ENCODE peak calls at places on chromosomes 3 and 15, in seven cellular contexts. L is neuronal stem cell; I is heart left ventricle; Q is PC-9; P is WERI-Rb-1; B is CD8-positive, alpha-beta memory T cell; F is right atrium auricular region. E is an unnamed sample. For H3K36me3, the result is how much of the 10 kb centered on the place peaks cover.

GRCh38 chr15:45307230-45307924 is 55.3 kb downstream of the SLC28A2 start:
- DNase-seq in B (no peak), P (no peak), I (no peak), Q (peak), L (no peak), F (no peak), E (peak)

GRCh38 chr3:27591811-27592210 is 107.6 kb upstream of the SLC4A7 start:
- DNase-seq in P (no peak), Q (no peak), B (peak), F (no peak), L (no peak), I (no peak), E (no peak)

GRCh38 chr3:141286856-141287255 is 55.2 kb downstream of the PXYLP1 start:
- DNase-seq in L (no peak), Q (no peak), B (no peak), I (no peak), F (peak), P (no peak), E (no peak)

GRCh38 chr3:100245146-100245545 is 15.6 kb upstream of the TBC1D23 start:
- DNase-seq in B (no peak), I (no peak), Q (no peak), P (no peak), F (no peak), L (no peak), E (no peak)

GRCh38 chr3:30102372-30102771 is 504.0 kb upstream of the TGFBR2 start:
- DNase-seq in P (no peak), I (no peak), B (no peak), Q (no peak), L (no peak), F (no peak), E (no peak)

GRCh38 chr3:152452318-152452717 is 183.6 kb downstream of the MBNL1 start:
- DNase-seq in I (no peak), P (no peak), L (no peak), B (no peak), F (no peak), Q (no peak), E (peak)

GRCh38 chr3:54853573-54854404 is 74.1 kb downstream of the LRTM1 start:
- DNase-seq in L (peak), B (no peak), F (peak), Q (no peak), I (peak), P (peak), E (peak)

GRCh38 chr3:177126015-177126773 is 71.1 kb downstream of the TBL1XR1 start:
- DNase-seq in I (no peak), F (no peak), B (no peak), P (no peak), L (no peak), Q (no peak), E (peak)

GRCh38 chr15:45118131-45118588 is 4.0 kb downstream of the DUOXA2 start:
- DNase-seq in B (peak), Q (peak), F (peak), P (peak), I (peak), L (peak), E (peak)

GRCh38 chr15:56428821-56429458 is 36.0 kb downstream of the MNS1 start:
- DNase-seq in L (peak), B (no peak), I (no peak), Q (no peak), F (no peak), P (no peak), E (no peak)

GRCh38 chr15:56442354-56442753 is 22.6 kb downstream of the MNS1 start:
- DNase-seq in I (no peak), L (no peak), B (no peak), F (no peak), P (no peak), Q (no peak), E (no peak)

GRCh38 chr3:132079150-132079549 is 44.3 kb upstream of the CPNE4 start:
- DNase-seq in I (no peak), P (no peak), L (no peak), Q (no peak), F (no peak), B (no peak), E (peak)

GRCh38 chr15:28861031-28861534 is 12.6 kb upstream of the GOLGA6L7 start:
- DNase-seq in L (no peak), F (no peak), P (no peak), I (no peak), B (no peak), Q (no peak), E (no peak)

GRCh38 chr15:72912121-72912520 is 128.6 kb upstream of the ADPGK start:
- DNase-seq in B (no peak), I (no peak), Q (no peak), L (no peak), P (peak), F (no peak), E (no peak)

GRCh38 chr3:183185696-183186095 is 23.2 kb upstream of the LAMP3 start:
- DNase-seq in F (no peak), Q (peak), B (no peak), P (no peak), I (no peak), L (no peak), E (peak)

GRCh38 chr15:29570931-29571727 is 251.1 kb downstream of the TJP1 start:
- DNase-seq in P (peak), B (no peak), Q (no peak), F (no peak), L (peak), I (no peak), E (no peak)

GRCh38 chr3:15782429-15782828 is 15.3 kb downstream of the ANKRD28 start:
- DNase-seq in Q (no peak), F (no peak), B (no peak), L (no peak), P (no peak), I (no peak), E (no peak)

GRCh38 chr3:34260266-34260990 is 462.0 kb downstream of the PDCD6IP start:
- DNase-seq in Q (no peak), L (peak), P (peak), B (no peak), F (peak), I (peak), E (peak)

GRCh38 chr3:69665026-69665739 is 74.1 kb upstream of the MITF start:
- DNase-seq in B (no peak), P (peak), L (no peak), Q (peak), F (peak), I (peak), E (peak)

GRCh38 chr3:100869787-100870186 is 123.4 kb downstream of the ABI3BP start:
- DNase-seq in Q (no peak), L (no peak), P (no peak), B (no peak), F (no peak), I (no peak), E (no peak)

GRCh38 chr3:183930069-183930468 is 45.4 kb upstream of the PARL start:
- DNase-seq in P (no peak), B (no peak), F (no peak), Q (no peak), L (no peak), I (no peak), E (no peak)

GRCh38 chr3:19866751-19867347 is 67.2 kb downstream of the EFHB start:
- DNase-seq in I (no peak), P (peak), F (no peak), Q (no peak), B (no peak), L (peak), E (peak)

GRCh38 chr3:134332344-134332743 is 41.9 kb downstream of the AMOTL2 start:
- DNase-seq in F (no peak), L (no peak), I (no peak), B (no peak), P (no peak), Q (peak), E (no peak)

GRCh38 chr15:93861413-93861812 is 369.9 kb upstream of the MCTP2 start:
- DNase-seq in I (peak), L (no peak), Q (no peak), F (no peak), B (no peak), P (no peak), E (peak)

GRCh38 chr3:11583638-11584046 is 60.1 kb downstream of the VGLL4 start:
- DNase-seq in F (no peak), L (no peak), Q (no peak), B (no peak), P (no peak), I (no peak), E (no peak)
- H3K36me3 ChIP-seq in F (under half), L (under half), Q (under half), B (under half), P (under half), I (under half), E (under half)

GRCh38 chr3:50243552-50243895 is 7.5 kb downstream of the GNAI2 start:
- DNase-seq in I (no peak), P (no peak), Q (no peak), B (no peak), L (no peak), F (no peak), E (no peak)

GRCh38 chr3:50246517-50246954 is 10.5 kb downstream of the GNAI2 start:
- DNase-seq in B (peak), P (no peak), F (no peak), I (peak), L (no peak), Q (peak), E (peak)

GRCh38 chr3:50242778-50243551 is 7.0 kb downstream of the GNAI2 start:
- DNase-seq in Q (no peak), P (no peak), F (peak), I (peak), L (no peak), B (peak), E (peak)

GRCh38 chr3:50245831-50246516 is 10.0 kb downstream of the GNAI2 start:
- DNase-seq in B (peak), L (peak), F (peak), P (peak), I (peak), Q (peak), E (peak)

DNA sequence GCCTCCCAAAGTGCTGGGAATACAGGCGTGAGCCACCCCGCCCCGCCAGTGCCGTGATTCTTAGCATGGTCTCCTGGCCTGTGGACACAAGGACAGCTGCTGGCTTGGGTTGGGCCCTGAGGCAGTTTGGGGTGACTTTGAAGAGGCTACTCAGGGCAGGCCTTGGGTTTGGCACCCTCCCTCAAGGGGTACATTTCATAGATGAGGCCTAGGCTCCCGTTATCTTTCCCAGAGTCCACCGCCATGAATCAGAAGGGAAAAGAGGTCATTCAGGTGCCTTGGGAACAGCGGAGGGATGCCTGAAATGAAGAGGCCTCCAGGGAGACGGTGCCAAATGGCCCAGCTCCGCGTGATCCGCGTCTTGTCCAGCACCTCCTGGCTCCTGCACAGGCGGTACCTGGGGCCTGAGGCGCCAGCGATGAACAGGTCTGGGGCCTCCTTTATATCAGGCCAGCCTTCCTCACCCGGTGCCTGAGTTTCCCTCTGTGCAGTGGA is 9.3 kb downstream of the GNAI2 start:
- DNase-seq in P (no peak), B (no peak), F (no peak), Q (no peak), I (no peak), L (no peak), E (no peak)
- H3K4me3 ChIP-seq in P (no peak), B (peak), F (no peak), Q (no peak), I (peak), L (no peak), E (no peak)

GRCh38 chr3:46947981-46948791 is 28.4 kb downstream of the CCDC12 start:
- DNase-seq in L (no peak), B (peak), Q (peak), P (peak), F (peak), I (peak), E (peak)
- H3K27ac ChIP-seq in L (no peak), B (peak), Q (peak), P (peak), F (peak), I (peak), E (peak)

GRCh38 chr3:47854267-47854666 is 51.3 kb downstream of the DHX30 start:
- DNase-seq in P (no peak), I (no peak), Q (no peak), B (no peak), L (no peak), F (no peak), E (no peak)

GRCh38 chr3:47855461-47856383 is 52.8 kb downstream of the DHX30 start:
- DNase-seq in P (no peak), Q (no peak), F (no peak), B (no peak), I (no peak), L (no peak), E (no peak)

GRCh38 chr3:47854720-47855455 is 52.0 kb downstream of the DHX30 start:
- DNase-seq in P (no peak), I (no peak), L (no peak), Q (no peak), B (no peak), F (no peak), E (no peak)

GRCh38 chr3:47856669-47857068 is 53.7 kb downstream of the DHX30 start:
- DNase-seq in L (no peak), Q (no peak), I (no peak), B (no peak), P (no peak), F (no peak), E (no peak)

DNA sequence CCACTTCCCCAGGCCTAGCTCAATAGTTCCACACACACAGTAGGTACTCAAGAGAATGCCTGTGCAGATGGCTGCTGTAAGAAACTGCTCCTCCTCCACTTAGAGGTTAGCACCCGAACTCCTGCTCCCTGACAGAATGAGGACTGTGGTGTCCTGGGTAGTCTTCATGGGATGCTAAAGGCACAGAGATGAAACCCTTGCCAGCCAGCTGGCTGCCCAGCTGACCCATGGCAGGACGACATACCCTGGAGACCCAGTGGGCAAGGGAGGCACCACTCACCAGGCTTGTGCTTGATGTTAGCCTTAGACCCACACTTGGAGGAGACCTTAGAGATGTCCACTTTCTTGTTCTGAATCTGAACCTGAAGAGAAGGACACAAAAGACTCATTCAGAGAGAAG is 54.2 kb downstream of the DHX30 start:
- DNase-seq in Q (no peak), P (no peak), F (no peak), L (no peak), I (no peak), B (no peak), E (no peak)
- H3K36me3 ChIP-seq in Q (under half), P (under half), F (half or more), L (under half), I (half or more), B (under half), E (half or more)

GRCh38 chr3:129933471-129933870 is 40.0 kb upstream of the TMCC1 start:
- DNase-seq in I (no peak), L (no peak), F (no peak), B (no peak), Q (no peak), P (no peak), E (no peak)

GRCh38 chr3:129937717-129938116 is 36.8 kb upstream of the TRH start:
- DNase-seq in L (no peak), P (no peak), I (no peak), B (no peak), F (no peak), Q (no peak), E (no peak)

GRCh38 chr3:129938140-129938930 is 36.2 kb upstream of the TRH start:
- DNase-seq in P (peak), B (no peak), F (no peak), Q (no peak), I (no peak), L (no peak), E (no peak)

GRCh38 chr3:129936757-129937156 is 37.8 kb upstream of the TRH start:
- DNase-seq in B (peak), P (no peak), I (no peak), Q (no peak), F (peak), L (peak), E (peak)

DNA sequence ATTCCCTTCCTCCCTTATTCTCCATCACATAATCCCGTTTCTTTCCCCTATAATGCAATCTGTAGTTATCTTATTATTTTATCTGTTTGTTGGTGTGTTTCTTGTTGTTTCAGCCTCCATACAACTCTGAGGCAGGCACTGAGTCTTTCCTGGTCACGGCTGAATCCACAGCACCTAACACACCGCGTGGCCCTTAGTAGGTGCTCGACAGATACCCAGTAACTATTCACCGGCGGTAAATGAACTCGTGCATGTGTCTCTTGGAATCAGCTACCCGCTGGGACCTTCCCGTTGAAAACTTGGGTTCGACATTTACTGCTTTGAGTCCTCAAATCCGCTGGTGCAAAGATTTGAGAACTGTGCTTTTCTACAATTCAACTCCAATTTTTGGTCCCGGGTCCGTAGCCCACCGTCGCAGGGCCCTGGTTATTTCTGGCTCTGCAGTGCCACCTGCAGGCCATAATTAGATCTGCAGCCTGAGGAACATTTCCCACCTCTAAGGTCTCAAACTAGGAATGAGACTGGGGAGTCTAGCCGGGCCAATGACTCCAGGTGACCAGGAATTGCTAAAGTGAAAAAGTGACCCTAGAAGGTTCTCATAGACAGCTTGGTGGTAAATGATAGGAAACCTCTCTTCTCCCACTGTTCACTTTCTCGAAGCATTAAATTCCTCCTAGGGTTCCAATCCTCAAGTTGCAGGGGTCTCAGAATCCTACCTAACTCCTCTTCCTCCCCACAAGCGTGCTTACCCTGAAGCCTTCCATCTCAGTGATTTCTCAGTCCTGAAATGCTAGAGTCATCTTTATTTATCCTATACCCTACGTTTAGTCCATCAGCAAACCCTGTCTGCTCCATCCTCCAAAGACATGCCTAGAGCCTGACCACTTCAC is 40.0 kb upstream of the TRH start:
- DNase-seq in I (no peak), B (peak), L (peak), Q (no peak), F (no peak), P (no peak), E (peak)
- H3K4me3 ChIP-seq in I (no peak), B (no peak), L (no peak), Q (no peak), F (no peak), P (peak), E (no peak)

GRCh38 chr3:188274249-188274915 is 120.4 kb downstream of the LPP start:
- DNase-seq in L (no peak), Q (no peak), P (no peak), F (no peak), I (no peak), B (no peak), E (no peak)

GRCh38 chr3:188272481-188273372 is 118.8 kb downstream of the LPP start:
- DNase-seq in P (no peak), Q (peak), I (no peak), L (no peak), B (no peak), F (no peak), E (peak)

GRCh38 chr3:188270423-188270972 is 116.5 kb downstream of the LPP start:
- DNase-seq in I (no peak), L (no peak), F (no peak), Q (peak), P (no peak), B (no peak), E (peak)

GRCh38 chr3:188269040-188269439 is 115.1 kb downstream of the LPP start:
- DNase-seq in I (no peak), F (no peak), Q (no peak), B (no peak), P (no peak), L (no peak), E (no peak)

DNA sequence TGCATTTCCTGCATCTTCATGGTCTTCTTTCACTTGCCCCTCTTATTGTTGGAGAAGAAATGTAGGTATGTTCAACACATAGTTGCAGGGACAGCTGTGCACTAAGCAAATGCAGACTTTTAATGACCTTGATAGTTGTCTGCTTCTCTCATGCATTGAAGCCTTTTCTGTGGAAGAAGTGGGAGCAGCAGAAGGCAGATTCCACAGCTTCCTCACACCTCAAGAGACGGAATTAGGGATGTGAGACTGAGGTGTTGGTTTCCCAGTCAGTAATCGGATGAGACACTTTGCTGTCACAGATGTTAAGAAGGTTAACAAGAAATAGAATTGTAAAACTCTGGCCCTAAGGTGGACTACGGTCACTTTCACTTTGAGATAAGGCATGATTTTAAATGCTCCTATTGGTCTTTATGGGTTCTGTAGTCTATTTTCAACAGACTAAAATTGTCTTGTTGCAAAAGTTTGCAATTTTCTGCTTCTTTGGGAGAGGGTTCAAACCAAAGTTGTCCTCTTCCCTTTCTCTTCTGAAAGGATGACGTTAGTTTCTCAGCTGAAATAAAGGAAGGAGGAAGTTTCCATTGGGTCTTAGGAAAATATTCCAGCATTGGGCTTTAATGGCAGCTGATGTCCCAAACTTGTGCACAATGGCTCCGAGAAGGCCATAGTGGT is 117.4 kb downstream of the LPP start:
- DNase-seq in I (no peak), P (no peak), L (no peak), Q (no peak), F (no peak), B (no peak), E (no peak)
- H3K27ac ChIP-seq in I (peak), P (no peak), L (no peak), Q (no peak), F (peak), B (no peak), E (peak)

GRCh38 chr3:136949708-136950107 is 8.1 kb upstream of the IL20RB start:
- DNase-seq in P (no peak), F (no peak), B (no peak), Q (no peak), I (no peak), L (no peak), E (no peak)
- H3K36me3 ChIP-seq in P (under half), F (under half), B (under half), Q (under half), I (under half), L (under half), E (under half)

DNA sequence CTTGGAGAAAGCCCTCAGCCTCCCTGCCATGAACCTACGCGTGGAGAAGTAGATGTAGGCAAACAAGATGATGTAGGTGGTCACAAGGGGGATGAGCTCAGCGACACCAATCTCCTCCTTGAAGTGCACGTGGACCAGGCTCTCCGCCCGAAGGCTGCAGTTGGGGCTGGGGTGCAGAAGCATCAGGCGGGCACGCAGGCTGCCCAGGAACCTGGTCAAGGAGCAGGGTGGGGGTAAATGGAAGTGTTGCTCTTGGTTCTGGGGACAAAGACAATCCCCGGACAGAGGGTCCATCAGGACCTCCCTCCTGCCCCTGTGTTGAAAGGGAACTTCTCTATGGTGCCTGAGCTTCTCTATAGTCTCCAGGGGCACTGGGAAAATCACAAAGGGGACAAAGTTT is 45.1 kb downstream of the PTPN23 start:
- DNase-seq in P (no peak), L (no peak), B (no peak), F (no peak), Q (no peak), I (no peak), E (no peak)
- H3K4me3 ChIP-seq in P (no peak), L (no peak), B (no peak), F (no peak), Q (no peak), I (no peak), E (no peak)